ENCODE peak calls at places on chromosome 12, in eight cellular contexts. O is neural progenitor cell, S is GM23248, E is HCT116, T is hepatocyte, J is MM.1S, C is OCI-LY7, F is GM23338. V is an unnamed sample.

GRCh38 chr12:44875417-44875953 is 630 bp downstream of the NELL2 start:
- DNase-seq in C (peak), T (peak), S (no peak), O (peak), E (no peak), J (no peak), F (peak), V (no peak)

GRCh38 chr12:124917135-124917840 is 2.8 kb upstream of the UBC start:
- DNase-seq in T (peak), C (peak), F (peak), O (peak), J (peak), E (peak), S (peak), V (peak)

GRCh38 chr12:15620726-15621125 is 168.5 kb downstream of the EPS8 start:
- DNase-seq in J (peak), F (no peak), T (no peak), S (peak), O (no peak), C (no peak), E (no peak), V (no peak)

GRCh38 chr12:123983822-123984485 is 10.9 kb downstream of the ZNF664 start:
- DNase-seq in F (peak), J (peak), S (peak), E (peak), T (peak), C (peak), O (peak), V (peak)

GRCh38 chr12:128856791-128857078 is 3.5 kb downstream of the GLT1D1 start:
- DNase-seq in O (no peak), E (no peak), S (no peak), J (no peak), C (no peak), T (no peak), F (no peak), V (no peak)

GRCh38 chr12:90456248-90456647 is 498.7 kb downstream of the CCER1 start:
- DNase-seq in O (no peak), J (no peak), F (no peak), T (no peak), S (no peak), E (no peak), C (no peak), V (no peak)

GRCh38 chr12:43396671-43397070 is 155.3 kb downstream of the ADAMTS20 start:
- DNase-seq in E (no peak), J (no peak), F (no peak), O (no peak), C (no peak), S (no peak), T (no peak), V (no peak)

GRCh38 chr12:124910561-124911478 is 3.6 kb downstream of the UBC start:
- DNase-seq in O (peak), E (no peak), J (no peak), F (peak), T (no peak), C (no peak), S (peak), V (peak)

GRCh38 chr12:91640021-91640420 is 457.4 kb upstream of the DCN start:
- DNase-seq in E (no peak), T (no peak), S (no peak), O (no peak), J (no peak), F (no peak), C (no peak), V (no peak)

GRCh38 chr12:30807695-30808034 is 52.9 kb upstream of the CAPRIN2 start:
- DNase-seq in E (no peak), F (no peak), J (no peak), T (no peak), S (no peak), C (no peak), O (no peak), V (no peak)

GRCh38 chr12:12922191-12922616 is 29.8 kb downstream of the GPRC5D start:
- DNase-seq in F (peak), C (no peak), J (no peak), T (no peak), E (no peak), S (peak), O (no peak), V (peak)

GRCh38 chr12:115023279-115023678 is 339.3 kb upstream of the TBX3 start:
- DNase-seq in O (no peak), T (no peak), S (peak), C (no peak), E (no peak), J (no peak), F (no peak), V (no peak)

GRCh38 chr12:131101006-131101405 is 147.3 kb downstream of the ADGRD1 start:
- DNase-seq in O (no peak), E (no peak), C (no peak), J (no peak), F (no peak), T (no peak), S (no peak), V (no peak)

GRCh38 chr12:93944196-93944595 is 204.2 kb upstream of the PLXNC1 start:
- DNase-seq in T (no peak), J (no peak), C (no peak), S (peak), O (no peak), E (no peak), F (no peak), V (no peak)

GRCh38 chr12:41067941-41068645 is 120.0 kb upstream of the PDZRN4 start:
- DNase-seq in S (no peak), C (no peak), O (no peak), E (no peak), F (no peak), J (peak), T (no peak), V (no peak)

GRCh38 chr12:106128526-106129430 is 10.0 kb downstream of the NUAK1 start:
- DNase-seq in J (no peak), E (no peak), T (no peak), S (no peak), O (no peak), C (no peak), F (peak), V (no peak)

GRCh38 chr12:122130150-122130549 is 43.9 kb downstream of the IL31 start:
- DNase-seq in O (no peak), C (no peak), F (no peak), T (no peak), J (no peak), E (peak), S (peak), V (peak)

GRCh38 chr12:63238892-63239291 is 87.9 kb upstream of the AVPR1A start:
- DNase-seq in O (no peak), S (no peak), E (no peak), F (no peak), T (no peak), J (no peak), C (no peak), V (peak)

GRCh38 chr12:13044002-13044858 is at the start of gene FAM234B:
- DNase-seq in T (peak), O (peak), E (peak), S (peak), C (peak), F (peak), J (peak), V (peak)

GRCh38 chr12:31491819-31492598 is 98.9 kb downstream of the DENND5B start:
- DNase-seq in F (peak), C (no peak), E (peak), S (peak), O (no peak), J (no peak), T (peak), V (peak)

GRCh38 chr12:15209782-15210181 is 11.4 kb downstream of the RERG start:
- DNase-seq in S (peak), J (no peak), F (no peak), T (no peak), E (no peak), O (no peak), C (no peak), V (no peak)

DNA sequence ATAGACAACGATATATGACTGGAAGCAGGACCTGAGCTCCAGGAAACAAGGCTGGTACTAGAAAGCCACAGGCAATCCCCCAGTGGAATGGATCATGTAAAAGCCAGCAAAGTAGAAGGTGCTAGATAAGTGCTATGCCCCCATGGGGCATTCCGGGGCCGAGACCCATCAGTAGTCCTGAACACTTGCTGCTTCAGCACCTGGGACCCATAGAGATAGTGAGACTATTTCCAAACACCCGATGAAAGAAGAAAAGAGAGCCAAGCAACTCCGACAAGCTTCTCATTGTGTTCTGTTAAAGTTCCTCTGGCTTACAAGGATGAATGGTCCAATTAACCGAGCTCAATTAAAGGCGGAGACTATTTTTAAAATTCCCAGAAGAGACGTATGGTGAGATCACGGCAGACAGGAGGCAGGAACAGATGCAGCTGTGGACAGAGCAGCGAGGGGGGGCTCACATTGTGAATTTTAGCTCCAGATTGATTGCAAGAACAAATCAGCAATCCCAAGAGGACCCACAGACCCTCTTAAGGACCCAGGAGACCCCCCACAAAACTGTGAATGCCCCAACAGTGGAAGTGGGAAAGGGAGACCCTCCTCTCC is 142.5 kb upstream of the OVCH1 start:
- DNase-seq in C (no peak), S (no peak), O (no peak), J (no peak), F (no peak), E (no peak), T (no peak), V (no peak)
- H3K4me3 ChIP-seq in C (no peak), S (no peak), O (no peak), J (no peak), F (no peak), E (no peak), T (no peak), V (no peak)

DNA sequence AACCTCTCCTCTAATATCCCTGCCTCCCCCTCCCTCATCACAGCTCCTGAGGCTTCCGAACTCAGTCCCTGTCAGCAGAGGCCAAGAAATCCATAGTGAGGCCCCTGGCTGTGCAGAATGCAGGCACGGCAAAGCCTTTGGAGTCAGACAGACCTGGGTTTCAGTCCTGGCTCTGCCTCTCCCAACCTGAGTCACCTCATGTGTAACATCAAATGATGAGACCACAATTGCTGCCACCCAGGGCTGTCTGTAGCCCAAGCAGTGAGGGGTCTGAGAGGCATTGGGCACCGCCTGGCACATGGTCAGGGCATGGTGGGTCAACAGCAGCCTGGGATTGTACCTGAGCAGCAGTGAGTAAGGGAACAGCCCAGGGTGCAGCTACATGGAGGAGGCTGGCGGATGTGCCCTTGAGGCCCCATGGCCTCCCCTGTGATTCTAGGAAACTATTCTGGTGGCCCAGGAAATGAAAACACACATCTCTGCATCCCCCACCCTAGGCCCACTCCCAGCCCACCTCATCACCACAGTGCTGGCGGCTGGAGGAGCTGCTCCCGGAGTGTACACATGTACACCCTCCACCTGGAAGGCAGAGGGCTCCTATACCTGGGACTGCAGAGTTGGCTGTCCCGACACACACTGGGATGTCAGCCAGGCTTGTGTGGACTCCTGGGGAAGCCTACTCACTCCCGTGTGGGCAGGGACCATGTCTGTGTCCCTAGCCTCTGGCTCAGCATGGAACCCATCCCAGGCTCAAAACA is 7.7 kb downstream of the ANKRD33 start:
- DNase-seq in O (no peak), S (peak), T (no peak), C (no peak), E (no peak), J (no peak), F (no peak), V (no peak)
- TF ChIP-seq EZH2phosphoT487 in O (no peak), S (no peak), T (no peak), C (no peak), E (no peak), J (no peak), F (no peak), V (no peak)

GRCh38 chr12:76080729-76081415 is 3.6 kb downstream of the NAP1L1 start:
- DNase-seq in F (peak), S (peak), E (no peak), C (peak), J (no peak), O (peak), T (peak), V (peak)
- H3K4me3 ChIP-seq in F (peak), S (no peak), E (no peak), C (peak), J (no peak), O (peak), T (no peak), V (peak)

DNA sequence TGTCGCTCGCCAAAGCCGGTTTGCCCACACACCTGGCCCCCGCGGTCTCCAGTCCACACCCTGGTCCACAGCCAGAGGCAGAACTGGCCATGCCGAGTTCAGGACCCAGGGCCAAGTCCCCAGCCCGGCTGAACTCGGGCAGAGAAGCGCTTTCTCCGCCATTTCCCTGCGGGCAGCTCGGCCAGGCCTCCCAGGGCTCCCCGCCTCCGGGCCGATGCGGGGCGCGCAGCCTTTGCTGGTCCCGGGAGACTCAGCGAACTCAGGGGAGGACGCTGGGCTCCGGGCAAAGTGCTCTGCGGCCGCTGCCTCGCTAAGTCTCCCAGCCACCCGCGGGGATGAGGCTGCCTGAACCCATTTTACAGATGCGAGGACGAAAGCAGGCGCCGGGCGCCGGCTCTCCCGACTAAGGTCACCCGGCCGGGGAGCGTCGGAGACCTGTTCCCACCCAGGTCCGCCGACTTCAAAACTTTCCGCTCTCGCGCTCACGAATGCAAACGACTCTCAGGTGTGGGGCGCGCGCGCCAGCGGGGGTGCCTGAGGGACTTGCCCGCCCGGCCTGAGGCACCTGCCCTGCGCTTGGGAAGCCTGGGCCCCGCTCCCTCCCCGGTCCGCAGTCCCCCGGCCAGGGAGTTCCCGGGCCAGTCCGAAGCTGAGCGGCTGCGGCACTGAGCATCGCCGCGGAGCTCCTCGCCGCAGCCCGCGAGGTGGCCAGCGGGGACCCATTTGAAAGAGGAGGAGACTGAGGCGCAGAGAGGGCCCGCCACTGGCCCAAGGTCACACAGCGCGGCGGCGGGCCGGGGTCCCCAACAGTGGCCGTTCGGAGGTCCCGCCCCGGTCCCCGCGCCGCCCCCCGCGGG is 627 bp downstream of the TESC start:
- DNase-seq in C (peak), J (no peak), S (no peak), T (no peak), O (peak), F (peak), E (no peak), V (no peak)
- TF ChIP-seq EZH2phosphoT487 in C (peak), J (no peak), S (peak), T (peak), O (peak), F (no peak), E (peak), V (peak)

DNA sequence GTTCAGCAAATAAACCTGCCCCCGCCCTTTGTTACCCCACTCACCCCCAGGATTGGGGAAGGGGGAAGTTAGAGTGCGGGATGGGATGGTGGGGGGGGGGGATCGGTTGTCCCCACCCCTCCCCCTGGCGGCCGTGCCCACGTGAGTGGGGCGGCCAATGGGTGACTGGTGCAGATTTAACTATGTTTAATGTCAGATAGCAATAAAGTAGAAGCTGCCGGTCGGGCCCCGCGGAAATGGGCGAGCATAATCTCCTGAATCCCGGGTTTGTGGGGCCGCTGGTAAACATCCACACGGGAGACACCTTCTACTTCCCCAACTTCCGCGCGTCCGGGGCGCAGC is at the start of gene HOXC12:
- DNase-seq in C (no peak), O (no peak), F (peak), J (no peak), E (no peak), T (no peak), S (no peak), V (no peak)
- H3K4me3 ChIP-seq in C (no peak), O (no peak), F (peak), J (no peak), E (no peak), T (no peak), S (no peak), V (no peak)

V was measured in PC-3.